ENCODE peak calls at places on chromosomes 13 and 19, in six cellular contexts. One of them, this sample, is unnamed.
A peak's percentile ranks its signal among the peaks of the same experiment; 100 is the strongest.

GRCh38 chr13:72120632-72121031 is 253.6 kb upstream of the DACH1 start:
- DNase-seq in pancreas: no peak
- DNase-seq in fibroblast of villous mesenchyme: no peak
- DNase-seq in ascending aorta: no peak
- DNase-seq in Caco-2: no peak
- DNase-seq in neural crest cell: no peak
- DNase-seq in this sample: no peak

GRCh38 chr13:87057807-87058520 is 613.2 kb upstream of the SLITRK5 start:
- DNase-seq in pancreas: no peak
- DNase-seq in fibroblast of villous mesenchyme: peak; percentile 30
- DNase-seq in ascending aorta: no peak
- DNase-seq in Caco-2: no peak
- DNase-seq in neural crest cell: no peak
- DNase-seq in this sample: no peak

GRCh38 chr19:305240-306150 is 14.3 kb upstream of the PLPP2 start:
- DNase-seq in pancreas: no peak
- DNase-seq in fibroblast of villous mesenchyme: no peak
- DNase-seq in ascending aorta: no peak
- DNase-seq in Caco-2: no peak
- DNase-seq in neural crest cell: no peak
- DNase-seq in this sample: no peak

GRCh38 chr13:36029171-36029570 is 102.0 kb downstream of the DCLK1 start:
- DNase-seq in pancreas: no peak
- DNase-seq in fibroblast of villous mesenchyme: no peak
- DNase-seq in ascending aorta: no peak
- DNase-seq in Caco-2: no peak
- DNase-seq in neural crest cell: no peak
- DNase-seq in this sample: no peak

GRCh38 chr13:35693142-35693784 is 216.8 kb upstream of the MAB21L1 start:
- DNase-seq in pancreas: no peak
- DNase-seq in fibroblast of villous mesenchyme: no peak
- DNase-seq in ascending aorta: no peak
- DNase-seq in Caco-2: no peak
- DNase-seq in neural crest cell: no peak
- DNase-seq in this sample: no peak

GRCh38 chr19:41941410-41942202 is 13.4 kb upstream of the ERFL start:
- DNase-seq in pancreas: no peak
- DNase-seq in fibroblast of villous mesenchyme: no peak
- DNase-seq in ascending aorta: no peak
- DNase-seq in Caco-2: no peak
- DNase-seq in neural crest cell: no peak
- DNase-seq in this sample: no peak

GRCh38 chr13:44792096-44792495 is 197.2 kb downstream of the NUFIP1 start:
- DNase-seq in pancreas: no peak
- DNase-seq in fibroblast of villous mesenchyme: no peak
- DNase-seq in ascending aorta: no peak
- DNase-seq in Caco-2: no peak
- DNase-seq in neural crest cell: no peak
- DNase-seq in this sample: no peak

GRCh38 chr13:99590519-99591011 is 89.3 kb downstream of the TM9SF2 start:
- DNase-seq in pancreas: no peak
- DNase-seq in fibroblast of villous mesenchyme: peak; percentile 11
- DNase-seq in ascending aorta: peak; percentile 68
- DNase-seq in Caco-2: no peak
- DNase-seq in neural crest cell: no peak
- DNase-seq in this sample: no peak

GRCh38 chr13:113345486-113345885 is 18.4 kb downstream of the GRTP1 start:
- DNase-seq in pancreas: no peak
- DNase-seq in fibroblast of villous mesenchyme: no peak
- DNase-seq in ascending aorta: no peak
- DNase-seq in Caco-2: no peak
- DNase-seq in neural crest cell: no peak
- DNase-seq in this sample: no peak

GRCh38 chr13:102999498-102999897 is 66.7 kb downstream of the SLC10A2 start:
- DNase-seq in pancreas: no peak
- DNase-seq in fibroblast of villous mesenchyme: no peak
- DNase-seq in ascending aorta: no peak
- DNase-seq in Caco-2: no peak
- DNase-seq in neural crest cell: no peak
- DNase-seq in this sample: no peak

GRCh38 chr13:106561551-106562170 is 6.3 kb downstream of the ARGLU1 start:
- DNase-seq in pancreas: no peak
- DNase-seq in fibroblast of villous mesenchyme: peak; percentile 57
- DNase-seq in ascending aorta: no peak
- DNase-seq in Caco-2: no peak
- DNase-seq in neural crest cell: no peak
- DNase-seq in this sample: no peak

GRCh38 chr13:29935309-29935981 is 85.0 kb upstream of the UBL3 start:
- DNase-seq in pancreas: no peak
- DNase-seq in fibroblast of villous mesenchyme: no peak
- DNase-seq in ascending aorta: no peak
- DNase-seq in Caco-2: no peak
- DNase-seq in neural crest cell: no peak
- DNase-seq in this sample: peak; percentile 21

GRCh38 chr13:112843392-112844250 is 125.4 kb upstream of the MCF2L start:
- DNase-seq in pancreas: no peak
- DNase-seq in fibroblast of villous mesenchyme: peak; percentile 37
- DNase-seq in ascending aorta: no peak
- DNase-seq in Caco-2: no peak
- DNase-seq in neural crest cell: no peak
- DNase-seq in this sample: no peak

GRCh38 chr13:112637017-112637801 is 49.3 kb upstream of the TUBGCP3 start:
- DNase-seq in pancreas: no peak
- DNase-seq in fibroblast of villous mesenchyme: peak; percentile 78
- DNase-seq in ascending aorta: no peak
- DNase-seq in Caco-2: no peak
- DNase-seq in neural crest cell: no peak
- DNase-seq in this sample: no peak

GRCh38 chr13:108326318-108326717 is 56.8 kb downstream of the TNFSF13B start:
- DNase-seq in pancreas: no peak
- DNase-seq in fibroblast of villous mesenchyme: no peak
- DNase-seq in ascending aorta: no peak
- DNase-seq in Caco-2: no peak
- DNase-seq in neural crest cell: no peak
- DNase-seq in this sample: no peak

GRCh38 chr19:18503971-18504885 is 17.6 kb downstream of the ELL start:
- DNase-seq in pancreas: peak; percentile 61
- DNase-seq in fibroblast of villous mesenchyme: no peak
- DNase-seq in ascending aorta: no peak
- DNase-seq in Caco-2: peak; percentile 81
- DNase-seq in neural crest cell: no peak
- DNase-seq in this sample: no peak

GRCh38 chr19:40147693-40148347 is 43.4 kb upstream of the MAP3K10 start:
- DNase-seq in pancreas: no peak
- DNase-seq in fibroblast of villous mesenchyme: peak; percentile 42
- DNase-seq in ascending aorta: peak; percentile 71
- DNase-seq in Caco-2: no peak
- DNase-seq in neural crest cell: no peak
- DNase-seq in this sample: no peak

GRCh38 chr19:33304760-33305647 is 2.7 kb upstream of the CEBPA start:
- DNase-seq in pancreas: no peak
- DNase-seq in fibroblast of villous mesenchyme: no peak
- DNase-seq in ascending aorta: peak; percentile 60
- DNase-seq in Caco-2: peak; percentile 60
- DNase-seq in neural crest cell: no peak
- DNase-seq in this sample: no peak

GRCh38 chr13:73765651-73766384 is 368.4 kb downstream of the KLF12 start:
- DNase-seq in pancreas: peak; percentile 71
- DNase-seq in fibroblast of villous mesenchyme: peak; percentile 39
- DNase-seq in ascending aorta: peak; percentile 75
- DNase-seq in Caco-2: peak; percentile 42
- DNase-seq in neural crest cell: peak; percentile 60
- DNase-seq in this sample: peak; percentile 56
- TF ChIP-seq CTCF in pancreas: no peak
- TF ChIP-seq CTCF in fibroblast of villous mesenchyme: no peak
- TF ChIP-seq CTCF in ascending aorta: no peak
- TF ChIP-seq CTCF in Caco-2: no peak
- TF ChIP-seq CTCF in neural crest cell: no peak
- TF ChIP-seq CTCF in this sample: no peak

GRCh38 chr13:38530492-38530891 is 156.4 kb upstream of the FREM2 start:
- DNase-seq in pancreas: no peak
- DNase-seq in fibroblast of villous mesenchyme: peak; percentile 27
- DNase-seq in ascending aorta: no peak
- DNase-seq in Caco-2: no peak
- DNase-seq in neural crest cell: no peak
- DNase-seq in this sample: no peak
- TF ChIP-seq CTCF in pancreas: no peak
- TF ChIP-seq CTCF in fibroblast of villous mesenchyme: peak; percentile 37
- TF ChIP-seq CTCF in ascending aorta: no peak
- TF ChIP-seq CTCF in Caco-2: peak; percentile 32
- TF ChIP-seq CTCF in neural crest cell: peak; percentile 62
- TF ChIP-seq CTCF in this sample: no peak

GRCh38 chr19:56301886-56302620 is 12.6 kb downstream of the ZSCAN5A start:
- DNase-seq in pancreas: no peak
- DNase-seq in fibroblast of villous mesenchyme: no peak
- DNase-seq in ascending aorta: no peak
- DNase-seq in Caco-2: no peak
- DNase-seq in neural crest cell: no peak
- DNase-seq in this sample: no peak

GRCh38 chr19:56304243-56304642 is 10.4 kb downstream of the ZSCAN5A start:
- DNase-seq in pancreas: no peak
- DNase-seq in fibroblast of villous mesenchyme: no peak
- DNase-seq in ascending aorta: no peak
- DNase-seq in Caco-2: no peak
- DNase-seq in neural crest cell: no peak
- DNase-seq in this sample: no peak

GRCh38 chr19:56297010-56297409 is 17.6 kb downstream of the ZSCAN5A start:
- DNase-seq in pancreas: no peak
- DNase-seq in fibroblast of villous mesenchyme: no peak
- DNase-seq in ascending aorta: no peak
- DNase-seq in Caco-2: no peak
- DNase-seq in neural crest cell: no peak
- DNase-seq in this sample: no peak

GRCh38 chr19:56299688-56300087 is 15.0 kb downstream of the ZSCAN5A start:
- DNase-seq in pancreas: no peak
- DNase-seq in fibroblast of villous mesenchyme: no peak
- DNase-seq in ascending aorta: no peak
- DNase-seq in Caco-2: no peak
- DNase-seq in neural crest cell: no peak
- DNase-seq in this sample: no peak

GRCh38 chr19:56301152-56301551 is 13.5 kb downstream of the ZSCAN5A start:
- DNase-seq in pancreas: no peak
- DNase-seq in fibroblast of villous mesenchyme: peak; percentile 9
- DNase-seq in ascending aorta: no peak
- DNase-seq in Caco-2: no peak
- DNase-seq in neural crest cell: no peak
- DNase-seq in this sample: no peak
- TF ChIP-seq CTCF in pancreas: no peak
- TF ChIP-seq CTCF in fibroblast of villous mesenchyme: peak; percentile 28
- TF ChIP-seq CTCF in ascending aorta: no peak
- TF ChIP-seq CTCF in Caco-2: no peak
- TF ChIP-seq CTCF in neural crest cell: peak; percentile 33
- TF ChIP-seq CTCF in this sample: no peak

GRCh38 chr19:35657904-35658700 is 8.2 kb upstream of the UPK1A start:
- DNase-seq in pancreas: no peak
- DNase-seq in fibroblast of villous mesenchyme: no peak
- DNase-seq in ascending aorta: no peak
- DNase-seq in Caco-2: no peak
- DNase-seq in neural crest cell: no peak
- DNase-seq in this sample: no peak
- TF ChIP-seq CTCF in pancreas: no peak
- TF ChIP-seq CTCF in fibroblast of villous mesenchyme: peak; percentile 17
- TF ChIP-seq CTCF in ascending aorta: no peak
- TF ChIP-seq CTCF in Caco-2: peak; percentile 40
- TF ChIP-seq CTCF in neural crest cell: peak; percentile 35
- TF ChIP-seq CTCF in this sample: no peak

GRCh38 chr19:8340341-8341096 is 2.5 kb downstream of the KANK3 start:
- DNase-seq in pancreas: no peak
- DNase-seq in fibroblast of villous mesenchyme: peak; percentile 96
- DNase-seq in ascending aorta: no peak
- DNase-seq in Caco-2: no peak
- DNase-seq in neural crest cell: no peak
- DNase-seq in this sample: no peak
- TF ChIP-seq CTCF in pancreas: no peak
- TF ChIP-seq CTCF in fibroblast of villous mesenchyme: peak; percentile 32
- TF ChIP-seq CTCF in ascending aorta: no peak
- TF ChIP-seq CTCF in Caco-2: peak; percentile 8
- TF ChIP-seq CTCF in neural crest cell: no peak
- TF ChIP-seq CTCF in this sample: no peak

GRCh38 chr19:46412034-46412982 is 1.1 kb downstream of the CCDC8 start:
- DNase-seq in pancreas: no peak
- DNase-seq in fibroblast of villous mesenchyme: no peak
- DNase-seq in ascending aorta: no peak
- DNase-seq in Caco-2: no peak
- DNase-seq in neural crest cell: no peak
- DNase-seq in this sample: no peak
- TF ChIP-seq CTCF in pancreas: no peak
- TF ChIP-seq CTCF in fibroblast of villous mesenchyme: peak; percentile 9
- TF ChIP-seq CTCF in ascending aorta: no peak
- TF ChIP-seq CTCF in Caco-2: no peak
- TF ChIP-seq CTCF in neural crest cell: no peak
- TF ChIP-seq CTCF in this sample: no peak

This sample was measured in natural killer cell.